ENCODE peak calls at places on chromosomes 5 and 9, in seven cellular contexts. One of them, this sample, is unnamed.

GRCh38 chr5:75260708-75261107 is 24.0 kb upstream of the ANKRD31 start:
- DNase-seq in H1: no peak
- DNase-seq in neuronal stem cell: no peak
- DNase-seq in mesendoderm: no peak
- DNase-seq in trophoblast cell: no peak
- DNase-seq in IMR-90: no peak
- DNase-seq in mesenchymal stem cell: no peak
- DNase-seq in this sample: no peak

GRCh38 chr9:86965627-86966395 is 18.5 kb upstream of the GAS1 start:
- DNase-seq in neuronal stem cell: no peak
- DNase-seq in IMR-90: peak
- DNase-seq in mesenchymal stem cell: no peak
- DNase-seq in mesendoderm: no peak
- DNase-seq in H1: no peak
- DNase-seq in trophoblast cell: no peak
- DNase-seq in this sample: no peak

GRCh38 chr9:121954477-121955175 is 138.5 kb downstream of the TTLL11 start:
- DNase-seq in mesenchymal stem cell: peak
- DNase-seq in neuronal stem cell: no peak
- DNase-seq in mesendoderm: no peak
- DNase-seq in IMR-90: peak
- DNase-seq in H1: no peak
- DNase-seq in trophoblast cell: no peak
- DNase-seq in this sample: no peak

GRCh38 chr5:38853753-38854470 is 8.1 kb downstream of the OSMR start:
- DNase-seq in H1: no peak
- DNase-seq in mesendoderm: peak
- DNase-seq in IMR-90: peak
- DNase-seq in trophoblast cell: peak
- DNase-seq in neuronal stem cell: no peak
- DNase-seq in mesenchymal stem cell: peak
- DNase-seq in this sample: no peak

GRCh38 chr5:143923634-143924265 is 111.8 kb downstream of the HMHB1 start:
- DNase-seq in trophoblast cell: no peak
- DNase-seq in neuronal stem cell: no peak
- DNase-seq in mesendoderm: peak
- DNase-seq in H1: no peak
- DNase-seq in IMR-90: peak
- DNase-seq in mesenchymal stem cell: peak
- DNase-seq in this sample: no peak

GRCh38 chr5:113771483-113771882 is 258.0 kb downstream of the YTHDC2 start:
- DNase-seq in neuronal stem cell: no peak
- DNase-seq in mesendoderm: no peak
- DNase-seq in IMR-90: no peak
- DNase-seq in mesenchymal stem cell: no peak
- DNase-seq in trophoblast cell: no peak
- DNase-seq in H1: no peak
- DNase-seq in this sample: no peak

GRCh38 chr9:87704342-87704741 is 21.6 kb upstream of the CTSL start:
- DNase-seq in mesendoderm: no peak
- DNase-seq in IMR-90: no peak
- DNase-seq in mesenchymal stem cell: no peak
- DNase-seq in neuronal stem cell: no peak
- DNase-seq in H1: no peak
- DNase-seq in trophoblast cell: no peak
- DNase-seq in this sample: no peak

GRCh38 chr9:70106571-70106970 is 62.9 kb downstream of the MAMDC2 start:
- DNase-seq in mesendoderm: no peak
- DNase-seq in neuronal stem cell: no peak
- DNase-seq in trophoblast cell: no peak
- DNase-seq in IMR-90: no peak
- DNase-seq in mesenchymal stem cell: no peak
- DNase-seq in H1: no peak
- DNase-seq in this sample: no peak

GRCh38 chr5:38462972-38463633 is 93.3 kb downstream of the LIFR start:
- DNase-seq in IMR-90: peak
- DNase-seq in trophoblast cell: no peak
- DNase-seq in neuronal stem cell: no peak
- DNase-seq in H1: no peak
- DNase-seq in mesenchymal stem cell: peak
- DNase-seq in mesendoderm: no peak
- DNase-seq in this sample: no peak

GRCh38 chr5:178454308-178454707 is 135.9 kb downstream of the COL23A1 start:
- DNase-seq in mesenchymal stem cell: no peak
- DNase-seq in trophoblast cell: no peak
- DNase-seq in H1: no peak
- DNase-seq in neuronal stem cell: no peak
- DNase-seq in IMR-90: no peak
- DNase-seq in mesendoderm: peak
- DNase-seq in this sample: peak

GRCh38 chr5:178450121-178450631 is 140.0 kb downstream of the COL23A1 start:
- DNase-seq in neuronal stem cell: no peak
- DNase-seq in mesendoderm: no peak
- DNase-seq in H1: no peak
- DNase-seq in mesenchymal stem cell: no peak
- DNase-seq in IMR-90: no peak
- DNase-seq in trophoblast cell: no peak
- DNase-seq in this sample: no peak

GRCh38 chr5:178445534-178445933 is 144.7 kb downstream of the COL23A1 start:
- DNase-seq in mesendoderm: no peak
- DNase-seq in IMR-90: no peak
- DNase-seq in neuronal stem cell: no peak
- DNase-seq in trophoblast cell: no peak
- DNase-seq in mesenchymal stem cell: no peak
- DNase-seq in H1: no peak
- DNase-seq in this sample: no peak

GRCh38 chr5:178453224-178453623 is 137.0 kb downstream of the COL23A1 start:
- DNase-seq in trophoblast cell: peak
- DNase-seq in mesenchymal stem cell: peak
- DNase-seq in H1: no peak
- DNase-seq in IMR-90: peak
- DNase-seq in mesendoderm: no peak
- DNase-seq in neuronal stem cell: no peak
- DNase-seq in this sample: no peak

DNA sequence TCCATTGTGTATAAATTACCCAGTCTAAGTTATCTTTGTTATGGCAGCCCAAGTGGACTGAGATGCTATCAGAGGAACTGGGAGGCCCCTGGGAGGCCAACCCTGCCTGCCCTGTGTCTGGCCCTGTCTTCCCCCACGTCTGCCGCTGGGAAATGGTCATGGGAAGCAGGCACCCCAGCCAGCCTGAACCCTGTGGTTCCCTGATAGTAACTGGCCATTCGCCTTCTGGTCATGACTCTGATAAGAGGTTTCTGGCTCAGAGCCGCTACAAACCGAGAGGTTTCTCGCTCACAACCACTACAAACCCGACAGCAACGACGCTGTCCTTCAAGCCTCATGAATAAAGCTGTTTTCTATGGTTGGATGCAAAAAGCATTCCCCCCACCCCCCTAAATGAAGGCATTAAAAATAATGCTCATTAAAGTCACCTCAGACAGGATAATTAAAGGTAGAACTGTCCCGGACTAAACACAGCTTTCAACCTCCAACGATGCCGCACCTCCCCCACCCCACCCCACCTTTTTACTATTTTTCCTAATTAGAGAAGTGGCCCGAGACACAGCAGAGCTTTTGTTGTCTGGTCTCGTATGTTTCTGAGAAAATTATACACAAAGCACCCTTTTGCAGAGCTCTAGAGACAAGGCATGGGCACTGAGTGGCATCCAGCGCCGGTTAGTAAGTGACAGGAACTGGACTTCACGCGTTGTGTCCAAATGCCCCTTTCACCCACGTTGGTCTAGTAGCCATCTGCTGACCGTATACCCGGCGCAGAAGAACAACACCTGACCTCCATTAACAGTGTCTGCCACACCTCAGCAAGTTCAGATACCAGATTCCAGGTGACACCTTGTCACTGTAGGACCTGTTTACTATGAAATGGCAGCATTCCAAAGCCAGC is 140.8 kb downstream of the COL23A1 start:
- DNase-seq in IMR-90: no peak
- DNase-seq in mesenchymal stem cell: no peak
- DNase-seq in trophoblast cell: no peak
- DNase-seq in mesendoderm: peak
- DNase-seq in neuronal stem cell: no peak
- DNase-seq in H1: no peak
- DNase-seq in this sample: no peak
- H2BK120ac ChIP-seq in IMR-90: no peak
- H2BK120ac ChIP-seq in mesenchymal stem cell: no peak
- H2BK120ac ChIP-seq in trophoblast cell: no peak
- H2BK120ac ChIP-seq in mesendoderm: no peak
- H2BK120ac ChIP-seq in neuronal stem cell: no peak
- H2BK120ac ChIP-seq in H1: no peak
- H2BK120ac ChIP-seq in this sample: no peak

GRCh38 chr9:112120471-112120925 is 54.6 kb downstream of the SUSD1 start:
- DNase-seq in mesenchymal stem cell: no peak
- DNase-seq in IMR-90: no peak
- DNase-seq in H1: peak
- DNase-seq in mesendoderm: peak
- DNase-seq in trophoblast cell: no peak
- DNase-seq in neuronal stem cell: no peak
- DNase-seq in this sample: no peak

GRCh38 chr9:112120046-112120373 is 55.1 kb downstream of the SUSD1 start:
- DNase-seq in neuronal stem cell: no peak
- DNase-seq in mesendoderm: no peak
- DNase-seq in trophoblast cell: no peak
- DNase-seq in mesenchymal stem cell: no peak
- DNase-seq in H1: peak
- DNase-seq in IMR-90: no peak
- DNase-seq in this sample: no peak

GRCh38 chr9:112124156-112124555 is 50.9 kb downstream of the SUSD1 start:
- DNase-seq in IMR-90: no peak
- DNase-seq in mesenchymal stem cell: no peak
- DNase-seq in H1: no peak
- DNase-seq in mesendoderm: no peak
- DNase-seq in neuronal stem cell: no peak
- DNase-seq in trophoblast cell: no peak
- DNase-seq in this sample: no peak

GRCh38 chr9:112119225-112120045 is 55.7 kb downstream of the SUSD1 start:
- DNase-seq in H1: peak
- DNase-seq in trophoblast cell: peak
- DNase-seq in mesendoderm: peak
- DNase-seq in IMR-90: peak
- DNase-seq in neuronal stem cell: no peak
- DNase-seq in mesenchymal stem cell: peak
- DNase-seq in this sample: no peak

GRCh38 chr9:112121633-112122032 is 53.5 kb downstream of the SUSD1 start:
- DNase-seq in mesendoderm: no peak
- DNase-seq in neuronal stem cell: no peak
- DNase-seq in IMR-90: no peak
- DNase-seq in trophoblast cell: no peak
- DNase-seq in H1: peak
- DNase-seq in mesenchymal stem cell: no peak
- DNase-seq in this sample: no peak
- H3K4ac ChIP-seq in mesendoderm: no peak
- H3K4ac ChIP-seq in neuronal stem cell: no peak
- H3K4ac ChIP-seq in IMR-90: no peak
- H3K4ac ChIP-seq in trophoblast cell: no peak
- H3K4ac ChIP-seq in H1: no peak
- H3K4ac ChIP-seq in mesenchymal stem cell: no peak
- H3K4ac ChIP-seq in this sample: no peak

DNA sequence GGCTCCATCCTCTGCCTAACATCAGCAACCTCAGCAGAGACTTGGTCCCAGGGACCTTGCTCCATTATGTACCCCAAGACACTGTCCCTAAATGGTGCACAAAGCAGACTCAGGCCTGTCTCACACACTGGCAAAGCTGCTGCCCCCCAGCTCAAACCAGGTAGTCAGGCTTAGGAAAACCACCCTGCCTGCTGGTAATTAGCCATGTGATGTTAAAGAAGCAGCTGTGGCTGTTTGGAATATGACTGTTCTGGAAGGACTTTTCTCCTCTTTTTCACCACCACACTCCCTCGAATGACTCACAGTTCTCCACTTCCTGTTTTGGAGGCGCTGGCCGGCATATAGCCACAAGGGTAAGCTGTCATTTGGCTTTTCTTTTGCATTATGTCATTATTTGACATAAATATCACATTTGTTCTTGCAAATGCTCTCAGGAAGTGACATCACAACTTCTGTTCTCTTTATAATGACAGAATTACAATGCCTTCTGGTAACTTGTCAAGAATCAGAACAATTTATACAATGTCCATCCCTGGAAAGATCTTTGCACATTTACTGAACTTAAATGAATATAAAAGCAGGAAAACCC is 113.9 kb downstream of the SUSD1 start:
- DNase-seq in trophoblast cell: peak
- DNase-seq in neuronal stem cell: no peak
- DNase-seq in H1: no peak
- DNase-seq in IMR-90: peak
- DNase-seq in mesendoderm: peak
- DNase-seq in mesenchymal stem cell: peak
- DNase-seq in this sample: no peak
- H2BK120ac ChIP-seq in trophoblast cell: no peak
- H2BK120ac ChIP-seq in neuronal stem cell: no peak
- H2BK120ac ChIP-seq in H1: no peak
- H2BK120ac ChIP-seq in IMR-90: peak
- H2BK120ac ChIP-seq in mesendoderm: no peak
- H2BK120ac ChIP-seq in mesenchymal stem cell: peak
- H2BK120ac ChIP-seq in this sample: no peak

GRCh38 chr5:32474201-32474854 is 29.8 kb upstream of the ZFR start:
- DNase-seq in H1: no peak
- DNase-seq in IMR-90: no peak
- DNase-seq in trophoblast cell: peak
- DNase-seq in neuronal stem cell: peak
- DNase-seq in mesendoderm: peak
- DNase-seq in mesenchymal stem cell: no peak
- DNase-seq in this sample: no peak

GRCh38 chr5:32476891-32477290 is 32.4 kb upstream of the ZFR start:
- DNase-seq in H1: no peak
- DNase-seq in IMR-90: no peak
- DNase-seq in mesenchymal stem cell: no peak
- DNase-seq in neuronal stem cell: no peak
- DNase-seq in mesendoderm: peak
- DNase-seq in trophoblast cell: no peak
- DNase-seq in this sample: no peak

GRCh38 chr5:32475338-32476097 is 31.0 kb upstream of the ZFR start:
- DNase-seq in mesendoderm: peak
- DNase-seq in mesenchymal stem cell: no peak
- DNase-seq in neuronal stem cell: peak
- DNase-seq in IMR-90: no peak
- DNase-seq in trophoblast cell: no peak
- DNase-seq in H1: no peak
- DNase-seq in this sample: no peak

GRCh38 chr5:32471784-32472183 is 27.2 kb upstream of the ZFR start:
- DNase-seq in neuronal stem cell: no peak
- DNase-seq in trophoblast cell: no peak
- DNase-seq in IMR-90: no peak
- DNase-seq in H1: no peak
- DNase-seq in mesendoderm: peak
- DNase-seq in mesenchymal stem cell: no peak
- DNase-seq in this sample: no peak

DNA sequence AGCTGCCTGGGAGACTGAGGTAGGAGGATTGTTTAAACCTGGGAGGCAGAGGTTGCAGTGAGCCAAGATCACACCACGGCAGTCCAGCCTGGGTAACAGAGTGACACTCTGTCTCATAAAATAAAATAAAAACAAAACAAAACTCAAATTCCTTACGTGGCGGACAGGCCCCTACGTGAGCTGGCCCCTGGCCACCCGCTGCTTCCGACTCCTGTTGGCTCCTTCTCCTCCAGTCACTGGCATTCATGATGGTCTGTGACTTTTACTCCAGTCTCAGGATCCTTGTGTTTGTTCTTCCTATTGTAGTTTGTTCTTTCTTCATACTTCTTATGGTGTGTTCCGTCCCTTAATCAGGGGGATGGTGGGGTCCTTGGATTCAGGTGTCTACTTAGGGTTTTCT is 28.5 kb upstream of the ZFR start:
- DNase-seq in neuronal stem cell: no peak
- DNase-seq in mesendoderm: no peak
- DNase-seq in trophoblast cell: peak
- DNase-seq in H1: no peak
- DNase-seq in mesenchymal stem cell: no peak
- DNase-seq in IMR-90: no peak
- DNase-seq in this sample: no peak
- H3K4ac ChIP-seq in neuronal stem cell: no peak
- H3K4ac ChIP-seq in mesendoderm: no peak
- H3K4ac ChIP-seq in trophoblast cell: no peak
- H3K4ac ChIP-seq in H1: no peak
- H3K4ac ChIP-seq in mesenchymal stem cell: no peak
- H3K4ac ChIP-seq in IMR-90: no peak
- H3K4ac ChIP-seq in this sample: no peak

This sample was measured in H9.